ENCODE peak calls at places on chromosomes 4 and X, in six cellular contexts. S is stomach, C is tibial artery, X is breast epithelium, Z is upper lobe of right lung, G is dorsolateral prefrontal cortex. Q is an unnamed sample.

GRCh38 chrX:18871161-18871880 is 112.6 kb downstream of the PHKA2 start:
- DNase-seq in S (no peak), C (peak), X (no peak), Z (no peak), G (no peak), Q (no peak)

GRCh38 chr4:82482387-82482786 is 52.0 kb downstream of the ENOPH1 start:
- DNase-seq in S (no peak), C (no peak), X (no peak), Z (no peak), G (no peak), Q (no peak)

GRCh38 chrX:132071260-132071659 is 48.2 kb downstream of the STK26 start:
- DNase-seq in S (no peak), C (no peak), X (no peak), Z (no peak), G (no peak), Q (no peak)

GRCh38 chrX:119194631-119195030 is 41.5 kb upstream of the PGRMC1 start:
- DNase-seq in S (no peak), C (no peak), X (no peak), Z (no peak), G (no peak), Q (no peak)

GRCh38 chr4:154779362-154779947 is 1.6 kb upstream of the RBM46 start:
- DNase-seq in S (no peak), C (no peak), X (no peak), Z (no peak), G (no peak), Q (no peak)

GRCh38 chr4:82042042-82042441 is 331.7 kb downstream of the HNRNPD start:
- DNase-seq in S (no peak), C (no peak), X (no peak), Z (no peak), G (no peak), Q (no peak)

GRCh38 chrX:108736509-108737479 is at the start of gene IRS4:
- DNase-seq in S (no peak), C (no peak), X (no peak), Z (no peak), G (no peak), Q (peak)

GRCh38 chr4:61200991-61201526 is 933 bp downstream of the ADGRL3 start:
- DNase-seq in S (no peak), C (peak), X (no peak), Z (no peak), G (no peak), Q (no peak)

GRCh38 chr4:5134620-5135019 is 83.3 kb downstream of the STK32B start:
- DNase-seq in S (no peak), C (no peak), X (no peak), Z (no peak), G (no peak), Q (no peak)

GRCh38 chr4:78528327-78528726 is 23.2 kb upstream of the ANXA3 start:
- DNase-seq in S (no peak), C (no peak), X (no peak), Z (no peak), G (no peak), Q (no peak)

GRCh38 chr4:166386491-166387367 is 513.7 kb downstream of the TLL1 start:
- DNase-seq in S (no peak), C (no peak), X (no peak), Z (no peak), G (no peak), Q (no peak)

GRCh38 chrX:9534686-9535085 is 69.8 kb downstream of the TBL1X start:
- DNase-seq in S (no peak), C (no peak), X (no peak), Z (no peak), G (no peak), Q (no peak)

GRCh38 chr4:7041851-7042696 is 1.1 kb upstream of the TADA2B start:
- DNase-seq in S (peak), C (peak), X (no peak), Z (peak), G (no peak), Q (peak)

GRCh38 chr4:56215901-56216300 is 171.4 kb downstream of the AASDH start:
- DNase-seq in S (peak), C (no peak), X (no peak), Z (no peak), G (no peak), Q (no peak)

GRCh38 chrX:71846429-71846828 is 64.2 kb upstream of the NHSL2 start:
- DNase-seq in S (no peak), C (no peak), X (no peak), Z (no peak), G (no peak), Q (no peak)

GRCh38 chr4:184283659-184284335 is 66.1 kb upstream of the ENPP6 start:
- DNase-seq in S (no peak), C (no peak), X (no peak), Z (no peak), G (peak), Q (no peak)

GRCh38 chr4:151324449-151325319 is 721 bp downstream of the SH3D19 start:
- DNase-seq in S (peak), C (peak), X (peak), Z (peak), G (peak), Q (peak)

GRCh38 chr4:78235800-78236199 is 178.7 kb downstream of the FRAS1 start:
- DNase-seq in S (no peak), C (no peak), X (no peak), Z (no peak), G (no peak), Q (no peak)

GRCh38 chrX:123976671-123977316 is 15.3 kb downstream of the STAG2 start:
- DNase-seq in S (no peak), C (no peak), X (no peak), Z (no peak), G (no peak), Q (no peak)

GRCh38 chrX:122046226-122046625 is 998.8 kb downstream of the GLUD2 start:
- DNase-seq in S (no peak), C (no peak), X (no peak), Z (no peak), G (no peak), Q (no peak)

GRCh38 chrX:44144491-44144890 is 171.3 kb upstream of the NDP start:
- DNase-seq in S (no peak), C (no peak), X (no peak), Z (no peak), G (no peak), Q (no peak)

GRCh38 chrX:49058794-49059193 is at the start of gene CCDC120:
- DNase-seq in S (peak), C (no peak), X (peak), Z (peak), G (no peak), Q (peak)

GRCh38 chr4:22122062-22122461 is 173.5 kb upstream of the KCNIP4 start:
- DNase-seq in S (no peak), C (no peak), X (no peak), Z (no peak), G (no peak), Q (no peak)

GRCh38 chrX:2334237-2334636 is 166.5 kb downstream of the DHRSX start:
- DNase-seq in S (no peak), C (no peak), X (no peak), Z (no peak), G (no peak), Q (no peak)

GRCh38 chr4:63921561-63921960 is 487.7 kb downstream of the TECRL start:
- DNase-seq in S (no peak), C (no peak), X (no peak), Z (no peak), G (no peak), Q (no peak)

DNA sequence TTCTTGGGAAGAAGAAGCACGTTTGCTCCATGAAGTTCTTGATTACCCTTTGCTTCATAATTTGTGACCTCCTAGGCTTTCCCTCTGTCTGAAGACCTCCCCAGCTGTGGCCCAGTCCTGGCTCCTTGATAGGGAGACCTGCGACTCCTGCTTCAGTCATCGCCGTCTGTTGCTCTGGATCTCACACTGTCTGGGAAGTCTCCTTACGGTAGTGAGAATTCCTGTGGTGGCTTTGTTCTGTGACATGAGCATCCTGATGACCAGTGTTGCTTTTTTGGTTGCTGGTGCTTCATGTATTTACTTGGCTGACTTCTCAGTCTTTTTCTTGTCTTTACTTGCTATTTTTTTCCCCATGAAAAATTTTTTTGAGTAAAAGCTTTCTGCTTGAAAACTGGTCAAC is 44.2 kb downstream of the JADE1 start:
- DNase-seq in S (no peak), C (no peak), X (no peak), Z (no peak), G (no peak), Q (no peak)
- H3K27ac ChIP-seq in S (no peak), C (no peak), X (no peak), Z (no peak), G (no peak), Q (no peak)

DNA sequence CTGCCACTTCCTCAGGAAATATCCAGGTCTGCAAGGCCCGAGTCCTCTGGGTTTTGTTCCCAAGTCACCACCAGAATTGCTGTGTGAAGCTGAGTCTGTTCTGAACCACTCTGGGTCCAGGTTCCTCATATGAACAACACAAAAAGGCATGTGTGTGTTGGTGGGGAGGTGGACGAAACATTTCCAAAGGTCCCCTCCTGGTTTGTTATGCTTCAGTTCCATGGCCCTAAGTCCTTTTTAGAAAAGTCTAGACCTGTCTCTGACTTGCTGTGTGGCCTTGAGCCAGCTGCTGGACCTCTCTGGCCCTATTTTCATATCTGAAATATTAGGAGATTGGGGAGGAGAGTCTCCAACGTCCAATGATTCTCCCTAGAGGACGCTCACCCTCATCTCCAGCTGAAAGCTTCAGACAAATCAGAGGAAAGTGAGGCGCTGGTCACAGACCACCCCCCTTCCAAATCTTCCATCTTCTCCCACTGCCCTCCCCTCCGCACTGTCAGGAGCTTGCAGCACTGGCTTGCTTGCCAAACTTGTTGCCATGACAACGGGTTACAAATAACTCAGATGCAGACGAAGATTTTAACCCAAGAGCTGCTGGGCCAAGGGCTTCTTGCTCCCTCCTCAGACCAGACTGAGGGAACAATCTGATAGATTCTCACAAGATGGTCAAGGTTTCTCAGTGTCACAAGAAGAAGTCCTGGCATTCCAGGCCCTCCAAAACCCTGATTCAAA is 64.5 kb downstream of the SMC1A start:
- DNase-seq in S (no peak), C (no peak), X (no peak), Z (no peak), G (no peak), Q (peak)
- TF ChIP-seq CTCF in S (no peak), C (no peak), X (no peak), Z (no peak), G (no peak), Q (no peak)

GRCh38 chr4:182549386-182549785 is 306.2 kb downstream of the TENM3 start:
- DNase-seq in S (no peak), C (no peak), X (no peak), Z (no peak), G (no peak), Q (no peak)
- H3K4me3 ChIP-seq in S (no peak), C (no peak), X (no peak), Z (no peak), G (no peak), Q (no peak)

GRCh38 chr4:113446019-113446418 is 315.5 kb downstream of the CAMK2D start:
- DNase-seq in S (no peak), C (no peak), X (no peak), Z (no peak), G (no peak), Q (no peak)
- H3K27ac ChIP-seq in S (peak), C (peak), X (peak), Z (peak), G (no peak), Q (no peak)

GRCh38 chr4:108783666-108784463 is 21.0 kb upstream of the ETNPPL start:
- DNase-seq in S (no peak), C (no peak), X (no peak), Z (no peak), G (no peak), Q (no peak)
- TF ChIP-seq CTCF in S (no peak), C (no peak), X (no peak), Z (no peak), G (peak), Q (peak)

GRCh38 chrX:23332888-23333821 is 1.5 kb upstream of the PTCHD1 start:
- DNase-seq in S (no peak), C (no peak), X (no peak), Z (no peak), G (no peak), Q (no peak)
- H3K4me3 ChIP-seq in S (peak), C (peak), X (peak), Z (no peak), G (peak), Q (no peak)

GRCh38 chr4:76697129-76697803 is 200.7 kb downstream of the SOWAHB start:
- DNase-seq in S (no peak), C (no peak), X (no peak), Z (no peak), G (no peak), Q (no peak)
- H3K27ac ChIP-seq in S (peak), C (no peak), X (no peak), Z (no peak), G (no peak), Q (no peak)

GRCh38 chr4:48879561-48880442 is 26.8 kb downstream of the OCIAD2 start:
- DNase-seq in S (no peak), C (no peak), X (no peak), Z (no peak), G (no peak), Q (no peak)

DNA sequence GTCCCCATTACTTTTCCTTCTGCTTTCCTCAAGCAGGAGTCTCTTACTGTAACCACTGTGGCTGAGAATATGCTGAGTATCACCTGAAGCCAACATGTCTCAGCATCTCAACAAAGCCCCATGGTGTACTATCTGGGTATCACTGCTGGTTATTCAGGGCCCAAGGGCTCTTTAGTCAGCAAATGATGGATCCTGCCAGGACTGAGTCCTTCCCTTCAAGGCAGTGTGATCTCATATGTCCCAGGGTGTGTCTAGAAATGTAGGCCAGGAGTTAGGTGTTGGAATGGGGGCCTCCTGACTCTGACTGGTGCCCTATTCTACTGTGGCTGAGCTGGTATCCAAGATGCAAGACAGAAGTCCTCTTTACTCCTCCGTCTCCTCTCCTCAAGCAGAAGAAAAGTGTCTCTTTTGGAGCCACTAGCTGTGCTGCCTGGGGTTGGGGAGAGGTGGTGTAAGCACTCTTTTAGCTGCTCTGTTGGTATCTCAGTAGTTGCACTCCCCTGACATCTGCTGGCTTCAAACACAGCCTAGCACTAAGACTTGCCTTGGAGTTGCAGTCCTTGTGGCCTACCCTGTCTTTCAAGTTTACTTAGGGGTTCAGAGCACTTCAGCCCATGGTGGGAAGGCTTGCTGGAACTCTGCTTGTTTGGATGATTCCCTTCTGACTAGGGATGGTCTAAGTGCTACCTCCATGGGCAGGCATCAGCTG is 28.6 kb downstream of the OCIAD2 start:
- DNase-seq in S (no peak), C (no peak), X (no peak), Z (no peak), G (no peak), Q (no peak)
- TF ChIP-seq CTCF in S (no peak), C (no peak), X (no peak), Z (no peak), G (peak), Q (no peak)

GRCh38 chr4:53098681-53099121 is 236.6 kb downstream of the RASL11B start:
- DNase-seq in S (no peak), C (no peak), X (no peak), Z (no peak), G (no peak), Q (no peak)
- H3K4me3 ChIP-seq in S (no peak), C (no peak), X (no peak), Z (no peak), G (no peak), Q (no peak)

DNA sequence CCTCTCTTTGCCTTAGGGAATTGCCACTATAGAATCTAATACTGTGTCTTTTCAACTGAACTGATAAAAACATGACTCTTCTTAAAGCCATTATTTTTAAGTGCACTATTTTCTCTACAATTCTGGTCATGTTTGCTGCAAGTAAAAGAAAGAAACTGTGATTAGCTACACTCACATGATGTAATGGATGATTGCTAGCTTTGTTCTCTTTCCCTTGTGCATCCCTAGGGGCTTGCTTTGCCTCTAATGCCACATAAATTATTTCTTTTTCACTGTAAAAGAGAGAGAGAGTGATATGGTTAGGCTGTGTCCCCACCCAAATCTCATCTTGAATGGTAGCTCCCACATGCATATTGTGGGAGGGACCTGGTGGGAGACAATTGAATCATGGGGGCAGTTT is 630.1 kb upstream of the NR3C2 start:
- DNase-seq in S (no peak), C (no peak), X (no peak), Z (no peak), G (no peak), Q (no peak)
- H3K27ac ChIP-seq in S (no peak), C (no peak), X (no peak), Z (no peak), G (no peak), Q (no peak)

Q was measured in body of pancreas.